ENCODE peak calls at places on chromosomes 3 and 15, in eight cellular contexts. X is hypothalamus; R is CD4-positive, CD25-positive, alpha-beta regulatory T cell; L is CD8-positive, alpha-beta memory T cell; Q is foreskin fibroblast; Y is activated T-cell treated with anti-CD3 and anti-CD28 coated beads, Interleukin-2, amount 50 U/mL, for 72 hours; D is stimulated activated naive CD4-positive, alpha-beta T cell; M is NB4. J is an unnamed sample.

GRCh38 chr15:61653110-61653509 is 407.1 kb downstream of the VPS13C start:
- DNase-seq in D (no peak), M (no peak), L (no peak), Y (no peak), R (no peak), Q (no peak), X (no peak), J (no peak)

GRCh38 chr3:143283432-143284128 is 164.0 kb downstream of the CHST2 start:
- DNase-seq in R (no peak), Y (peak; percentile 49), Q (no peak), X (no peak), L (no peak), D (no peak), M (no peak), J (no peak)

GRCh38 chr3:127671523-127672428 is 976 bp upstream of the ABTB1 start:
- DNase-seq in Y (peak; percentile 21), M (peak; percentile 33), R (peak; percentile 33), X (no peak), L (peak; percentile 23), Q (no peak), D (peak; percentile 46), J (peak; percentile 62)

GRCh38 chr3:195900426-195901355 is 7.7 kb downstream of the TNK2 start:
- DNase-seq in D (no peak), X (peak; percentile 80), L (no peak), Y (peak; percentile 56), Q (peak; percentile 92), M (peak; percentile 92), R (no peak), J (no peak)

GRCh38 chr3:168085491-168086119 is 10.1 kb downstream of the GOLIM4 start:
- DNase-seq in X (no peak), L (no peak), M (peak; percentile 41), Y (no peak), R (no peak), D (no peak), Q (no peak), J (no peak)

GRCh38 chr15:28876131-28876844 is 9.5 kb upstream of the APBA2 start:
- DNase-seq in R (no peak), Y (no peak), D (no peak), L (no peak), Q (no peak), M (no peak), X (no peak), J (peak; percentile 40)

GRCh38 chr3:154458560-154458959 is 28.6 kb upstream of the GPR149 start:
- DNase-seq in X (no peak), L (no peak), R (no peak), D (no peak), Y (no peak), Q (no peak), M (no peak), J (no peak)

GRCh38 chr3:160804762-160805161 is 48.7 kb downstream of the PPM1L start:
- DNase-seq in Y (no peak), L (no peak), M (no peak), R (no peak), D (no peak), X (no peak), Q (no peak), J (no peak)

GRCh38 chr15:81270781-81271491 is 53.0 kb downstream of the STARD5 start:
- DNase-seq in L (no peak), X (no peak), M (no peak), Y (no peak), Q (no peak), R (no peak), D (no peak), J (no peak)

GRCh38 chr15:91515188-91515754 is 338.2 kb upstream of the SLCO3A1 start:
- DNase-seq in Q (peak; percentile 67), Y (no peak), X (no peak), L (no peak), M (peak; percentile 66), D (no peak), R (no peak), J (no peak)

GRCh38 chr3:158381274-158381868 is 189.6 kb upstream of the MLF1 start:
- DNase-seq in Y (no peak), L (no peak), Q (no peak), D (no peak), R (no peak), M (no peak), X (no peak), J (no peak)

GRCh38 chr3:55166577-55167555 is 239.0 kb upstream of the LRTM1 start:
- DNase-seq in Q (peak; percentile 37), M (no peak), X (no peak), R (no peak), L (no peak), Y (no peak), D (no peak), J (no peak)

GRCh38 chr3:119700269-119700919 is 2.4 kb upstream of the CFAP91 start:
- DNase-seq in L (no peak), R (no peak), Q (no peak), Y (peak; percentile 49), D (no peak), X (no peak), M (peak; percentile 47), J (no peak)

GRCh38 chr15:93048759-93049161 is 40.3 kb downstream of the RGMA start:
- DNase-seq in R (no peak), X (no peak), L (no peak), Y (no peak), Q (no peak), D (no peak), M (no peak), J (no peak)

GRCh38 chr15:74202461-74203401 is at the start of gene STRA6:
- DNase-seq in Y (no peak), R (no peak), D (no peak), X (no peak), L (no peak), Q (peak; percentile 33), M (peak; percentile 88), J (no peak)

GRCh38 chr3:150721285-150722130 is 17.8 kb upstream of the ERICH6 start:
- DNase-seq in X (no peak), Q (peak; percentile 27), Y (no peak), R (peak; percentile 76), L (no peak), D (no peak), M (peak; percentile 68), J (no peak)

GRCh38 chr3:14488286-14489036 is 51.7 kb downstream of the GRIP2 start:
- DNase-seq in D (no peak), Q (no peak), Y (no peak), R (no peak), M (no peak), L (no peak), X (no peak), J (no peak)

GRCh38 chr3:114873590-114873989 is 273.5 kb downstream of the ZBTB20 start:
- DNase-seq in D (no peak), Y (no peak), L (no peak), X (no peak), Q (no peak), M (no peak), R (no peak), J (no peak)

GRCh38 chr15:24696855-24697254 is 21.3 kb downstream of the NPAP1 start:
- DNase-seq in Y (no peak), R (no peak), X (no peak), Q (no peak), L (no peak), D (no peak), M (no peak), J (no peak)

GRCh38 chr3:177463863-177464262 is 266.6 kb upstream of the TBL1XR1 start:
- DNase-seq in Q (peak; percentile 62), L (no peak), X (no peak), M (no peak), Y (no peak), R (no peak), D (no peak), J (no peak)

GRCh38 chr3:4001976-4002375 is 202.7 kb downstream of the LRRN1 start:
- DNase-seq in X (no peak), D (no peak), M (no peak), Q (no peak), Y (no peak), R (no peak), L (no peak), J (no peak)

GRCh38 chr15:60647246-60647645 is 168.3 kb upstream of the ICE2 start:
- DNase-seq in D (no peak), M (no peak), X (no peak), L (no peak), Q (no peak), Y (no peak), R (no peak), J (no peak)

GRCh38 chr3:113186566-113186965 is 24.8 kb upstream of the BOC start:
- DNase-seq in Y (no peak), M (no peak), D (no peak), X (no peak), R (no peak), L (no peak), Q (no peak), J (no peak)

GRCh38 chr15:42494998-42495360 is 455 bp upstream of the SNAP23 start:
- DNase-seq in Y (no peak), M (no peak), R (no peak), X (peak; percentile 35), Q (peak; percentile 61), L (no peak), D (no peak), J (no peak)

GRCh38 chr3:46612324-46612723 is at the start of gene FAM240A:
- DNase-seq in Y (no peak), M (no peak), D (no peak), X (no peak), R (no peak), Q (no peak), L (no peak), J (no peak)

GRCh38 chr3:152737021-152737908 is 97.7 kb upstream of the P2RY1 start:
- DNase-seq in X (no peak), Y (peak; percentile 30), M (peak; percentile 28), R (no peak), D (no peak), L (no peak), Q (peak; percentile 81), J (no peak)

GRCh38 chr3:195204360-195205166 is 66.4 kb downstream of the XXYLT1 start:
- DNase-seq in X (no peak), M (no peak), D (no peak), R (no peak), Y (no peak), Q (no peak), L (no peak), J (no peak)

J was measured in naive thymus-derived CD8-positive, alpha-beta T cell.